ENCODE peak calls at places on chromosomes 13 and 19, in six cellular contexts. A is GM06990; V is uterus; S is stimulated activated CD8-positive, alpha-beta memory T cell treated with anti-CD3 and anti-CD28 coated beads, Interleukin-15, amount 100 ng/mL, for 1 hour; K is neural crest cell; Q is RPMI7951. U is an unnamed sample.

GRCh38 chr13:32530841-32531253 is 7.7 kb downstream of the N4BP2L2 start:
- DNase-seq in V (peak), S (no peak), Q (peak), K (no peak), A (peak), U (no peak)

GRCh38 chr13:111210488-111210887 is 95.4 kb downstream of the ARHGEF7 start:
- DNase-seq in V (no peak), K (no peak), Q (peak), S (no peak), A (no peak), U (no peak)

GRCh38 chr13:80195649-80196048 is 145.3 kb downstream of the SPRY2 start:
- DNase-seq in V (no peak), K (no peak), A (no peak), Q (no peak), S (no peak), U (no peak)

GRCh38 chr19:17138937-17139598 is 63.5 kb downstream of the MYO9B start:
- DNase-seq in S (no peak), Q (no peak), A (no peak), V (no peak), K (no peak), U (no peak)

GRCh38 chr13:48159436-48160225 is 64.7 kb upstream of the MED4 start:
- DNase-seq in A (no peak), V (no peak), S (no peak), Q (peak), K (no peak), U (no peak)

GRCh38 chr13:33340631-33341030 is 55.1 kb upstream of the STARD13 start:
- DNase-seq in S (no peak), Q (no peak), K (no peak), V (no peak), A (no peak), U (no peak)

GRCh38 chr19:6060600-6061391 is 49.5 kb downstream of the RFX2 start:
- DNase-seq in A (no peak), V (no peak), Q (peak), S (no peak), K (no peak), U (no peak)

GRCh38 chr13:72293206-72293605 is 426.2 kb upstream of the DACH1 start:
- DNase-seq in S (no peak), A (no peak), V (no peak), K (no peak), Q (peak), U (no peak)

GRCh38 chr19:41690801-41691065 is 2.7 kb upstream of the CEACAM7 start:
- DNase-seq in Q (no peak), K (no peak), A (no peak), S (no peak), V (no peak), U (no peak)

GRCh38 chr19:46495789-46496099 is at the start of gene PNMA8B:
- DNase-seq in Q (no peak), S (no peak), V (no peak), K (peak), A (no peak), U (peak)

GRCh38 chr19:40165362-40165937 is 25.8 kb upstream of the MAP3K10 start:
- DNase-seq in A (peak), V (no peak), S (peak), Q (peak), K (peak), U (peak)